ENCODE peak calls at places on chromosomes 7 and 10, in nine cellular contexts. H is nephron progenitor cell, P is heart left ventricle, A is EH, V is fibroblast of the conjunctiva, D is MV-4-11, W is T-helper 9 cell, Q is NCI-H1694 treated with DMSO at 0.1 percent for 48 hours, T is NCI-H1105. G is an unnamed sample.

GRCh38 chr10:124344266-124344590 is 74.5 kb downstream of the OAT start:
- DNase-seq in H (no peak), P (no peak), A (no peak), V (no peak), D (no peak), W (no peak), Q (no peak), T (no peak), G (peak; percentile 7)

GRCh38 chr10:33655165-33655815 is 320.8 kb upstream of the NRP1 start:
- DNase-seq in H (no peak), P (no peak), A (peak; percentile 40), V (no peak), D (peak; percentile 17), W (no peak), Q (no peak), T (no peak), G (no peak)

GRCh38 chr7:31734456-31734855 is 47.4 kb downstream of the PPP1R17 start:
- DNase-seq in H (no peak), P (no peak), A (peak; percentile 85), V (no peak), D (no peak), W (no peak), Q (no peak), T (no peak), G (no peak)

GRCh38 chr10:62244785-62245595 is 23.7 kb downstream of the RTKN2 start:
- DNase-seq in H (peak; percentile 18), P (no peak), A (peak; percentile 78), V (peak; percentile 73), D (peak; percentile 66), W (peak; percentile 7), Q (peak; percentile 40), T (peak; percentile 10), G (no peak)

GRCh38 chr7:37379546-37379945 is 69.1 kb downstream of the ELMO1 start:
- DNase-seq in H (no peak), P (no peak), A (no peak), V (no peak), D (no peak), W (no peak), Q (no peak), T (no peak), G (no peak)

GRCh38 chr7:51316666-51317581 is at the start of gene COBL:
- DNase-seq in H (peak; percentile 72), P (no peak), A (no peak), V (no peak), D (no peak), W (no peak), Q (no peak), T (no peak), G (peak; percentile 91)

GRCh38 chr10:4725917-4726606 is 99.9 kb upstream of the AKR1E2 start:
- DNase-seq in H (no peak), P (no peak), A (peak; percentile 85), V (peak; percentile 61), D (no peak), W (no peak), Q (no peak), T (no peak), G (no peak)

GRCh38 chr7:42691030-42691639 is 220.7 kb downstream of the C7orf25 start:
- DNase-seq in H (peak; percentile 33), P (no peak), A (peak; percentile 58), V (peak; percentile 56), D (peak; percentile 8), W (no peak), Q (no peak), T (no peak), G (no peak)

GRCh38 chr7:128162666-128163065 is 78.4 kb upstream of the LEP start:
- DNase-seq in H (no peak), P (no peak), A (no peak), V (no peak), D (no peak), W (no peak), Q (no peak), T (no peak), G (no peak)

GRCh38 chr10:73887038-73888015 is 13.0 kb upstream of the CAMK2G start:
- DNase-seq in H (no peak), P (peak; percentile 90), A (peak; percentile 95), V (peak; percentile 96), D (peak; percentile 18), W (no peak), Q (peak; percentile 83), T (peak; percentile 87), G (peak; percentile 76)

GRCh38 chr7:123498651-123499050 is 35.7 kb downstream of the IQUB start:
- DNase-seq in H (no peak), P (no peak), A (no peak), V (no peak), D (no peak), W (no peak), Q (no peak), T (no peak), G (no peak)

GRCh38 chr7:105773030-105773460 is 103.4 kb downstream of the ATXN7L1 start:
- DNase-seq in H (no peak), P (no peak), A (no peak), V (no peak), D (no peak), W (no peak), Q (no peak), T (no peak), G (no peak)

GRCh38 chr10:45379303-45379726 is 5.3 kb downstream of the ALOX5 start:
- DNase-seq in H (no peak), P (no peak), A (no peak), V (no peak), D (peak; percentile 39), W (no peak), Q (no peak), T (no peak), G (peak; percentile 81)

GRCh38 chr10:126373982-126374381 is 14.3 kb downstream of the ADAM12 start:
- DNase-seq in H (no peak), P (no peak), A (peak; percentile 88), V (no peak), D (peak; percentile 0), W (no peak), Q (no peak), T (no peak), G (no peak)

GRCh38 chr10:100157140-100157539 is 28.7 kb downstream of the ERLIN1 start:
- DNase-seq in H (no peak), P (no peak), A (no peak), V (no peak), D (no peak), W (no peak), Q (no peak), T (no peak), G (no peak)

GRCh38 chr10:103145860-103146466 is 47.1 kb downstream of the NT5C2 start:
- DNase-seq in H (no peak), P (peak; percentile 88), A (peak; percentile 88), V (peak; percentile 90), D (peak; percentile 13), W (no peak), Q (no peak), T (no peak), G (no peak)

GRCh38 chr10:18351426-18351825 is 211.2 kb downstream of the CACNB2 start:
- DNase-seq in H (no peak), P (no peak), A (no peak), V (no peak), D (no peak), W (no peak), Q (no peak), T (no peak), G (no peak)

GRCh38 chr7:106979551-106980357 is 64.8 kb upstream of the PRKAR2B start:
- DNase-seq in H (peak; percentile 7), P (no peak), A (no peak), V (no peak), D (no peak), W (no peak), Q (no peak), T (no peak), G (no peak)

GRCh38 chr7:67788689-67789088 is 792.1 kb downstream of the TYW1 start:
- DNase-seq in H (peak; percentile 26), P (no peak), A (no peak), V (peak; percentile 21), D (no peak), W (no peak), Q (peak; percentile 31), T (no peak), G (no peak)

GRCh38 chr10:52198540-52198939 is 115.5 kb upstream of the DKK1 start:
- DNase-seq in H (no peak), P (no peak), A (peak; percentile 25), V (no peak), D (no peak), W (no peak), Q (no peak), T (no peak), G (no peak)

GRCh38 chr7:77759294-77759889 is 38.8 kb downstream of the TMEM60 start:
- DNase-seq in H (peak; percentile 69), P (no peak), A (peak; percentile 73), V (peak; percentile 63), D (peak; percentile 47), W (peak; percentile 59), Q (peak; percentile 70), T (peak; percentile 27), G (peak; percentile 64)

GRCh38 chr7:157096286-157097055 is 42.3 kb upstream of the UBE3C start:
- DNase-seq in H (peak; percentile 14), P (no peak), A (peak; percentile 1), V (no peak), D (no peak), W (no peak), Q (no peak), T (no peak), G (no peak)

GRCh38 chr7:127252380-127252718 is 392 bp downstream of the GRM8 start:
- DNase-seq in H (peak; percentile 20), P (no peak), A (no peak), V (no peak), D (no peak), W (no peak), Q (no peak), T (no peak), G (no peak)

GRCh38 chr10:98967601-98968000 is 268.1 kb downstream of the HPSE2 start:
- DNase-seq in H (no peak), P (no peak), A (peak; percentile 37), V (no peak), D (no peak), W (no peak), Q (no peak), T (no peak), G (no peak)

GRCh38 chr10:12834116-12834515 is 167.4 kb downstream of the CCDC3 start:
- DNase-seq in H (no peak), P (no peak), A (no peak), V (no peak), D (no peak), W (no peak), Q (no peak), T (no peak), G (no peak)

GRCh38 chr7:21261627-21262564 is 166.0 kb upstream of the SP4 start:
- DNase-seq in H (peak; percentile 53), P (no peak), A (peak; percentile 44), V (no peak), D (peak; percentile 68), W (peak; percentile 6), Q (no peak), T (peak; percentile 48), G (no peak)

GRCh38 chr7:5491251-5492044 is 67.8 kb upstream of the TNRC18 start:
- DNase-seq in H (no peak), P (peak; percentile 65), A (no peak), V (no peak), D (no peak), W (no peak), Q (no peak), T (peak; percentile 88), G (peak; percentile 74)

GRCh38 chr10:75406158-75407065 is 4.8 kb upstream of the ZNF503 start:
- DNase-seq in H (peak; percentile 43), P (no peak), A (no peak), V (no peak), D (no peak), W (no peak), Q (no peak), T (no peak), G (peak; percentile 25)

G was measured in upper lobe of left lung.